ENCODE peak calls at places on chromosomes 2 and 18, in five cellular contexts. One of them, this sample, is unnamed.
A peak's percentile ranks its signal among the peaks of the same experiment; 100 is the strongest.

GRCh38 chr2:240919786-240920782 is 13.9 kb downstream of the CROCC2 start:
- DNase-seq in foreskin keratinocyte: no peak
- DNase-seq in fibroblast of mammary gland: no peak
- DNase-seq in neural crest cell: no peak
- DNase-seq in tibial artery: peak; percentile 13
- DNase-seq in this sample: peak; percentile 7

GRCh38 chr2:151716721-151717120 is 17.6 kb downstream of the NEB start:
- DNase-seq in neural crest cell: no peak
- DNase-seq in tibial artery: no peak
- DNase-seq in foreskin keratinocyte: peak; percentile 9
- DNase-seq in fibroblast of mammary gland: no peak
- DNase-seq in this sample: no peak

GRCh38 chr2:239548965-239549595 is 148.3 kb upstream of the HDAC4 start:
- DNase-seq in tibial artery: no peak
- DNase-seq in fibroblast of mammary gland: no peak
- DNase-seq in neural crest cell: no peak
- DNase-seq in foreskin keratinocyte: no peak
- DNase-seq in this sample: no peak

GRCh38 chr18:69838620-69839411 is 108.9 kb downstream of the CD226 start:
- DNase-seq in tibial artery: no peak
- DNase-seq in foreskin keratinocyte: no peak
- DNase-seq in neural crest cell: no peak
- DNase-seq in fibroblast of mammary gland: peak; percentile 32
- DNase-seq in this sample: no peak

GRCh38 chr2:115083216-115083615 is 640.8 kb downstream of the DPP10 start:
- DNase-seq in neural crest cell: no peak
- DNase-seq in fibroblast of mammary gland: no peak
- DNase-seq in foreskin keratinocyte: peak; percentile 11
- DNase-seq in tibial artery: no peak
- DNase-seq in this sample: no peak

GRCh38 chr18:9108911-9109310 is 6.4 kb downstream of the NDUFV2 start:
- DNase-seq in fibroblast of mammary gland: no peak
- DNase-seq in foreskin keratinocyte: no peak
- DNase-seq in neural crest cell: no peak
- DNase-seq in tibial artery: no peak
- DNase-seq in this sample: no peak

GRCh38 chr2:169007941-169008340 is 23.2 kb downstream of the ABCB11 start:
- DNase-seq in foreskin keratinocyte: no peak
- DNase-seq in tibial artery: no peak
- DNase-seq in neural crest cell: no peak
- DNase-seq in fibroblast of mammary gland: no peak
- DNase-seq in this sample: no peak

GRCh38 chr2:219060821-219061791 is at the start of gene IHH:
- DNase-seq in foreskin keratinocyte: no peak
- DNase-seq in fibroblast of mammary gland: no peak
- DNase-seq in tibial artery: no peak
- DNase-seq in neural crest cell: no peak
- DNase-seq in this sample: peak; percentile 23

GRCh38 chr2:222398446-222398885 is 25.9 kb upstream of the SGPP2 start:
- DNase-seq in fibroblast of mammary gland: no peak
- DNase-seq in tibial artery: no peak
- DNase-seq in neural crest cell: no peak
- DNase-seq in foreskin keratinocyte: no peak
- DNase-seq in this sample: no peak

GRCh38 chr2:241008711-241009121 is 10.3 kb downstream of the SNED1 start:
- DNase-seq in foreskin keratinocyte: no peak
- DNase-seq in neural crest cell: no peak
- DNase-seq in tibial artery: no peak
- DNase-seq in fibroblast of mammary gland: no peak
- DNase-seq in this sample: no peak

GRCh38 chr2:55693181-55694125 is at the start of gene PNPT1:
- DNase-seq in neural crest cell: peak; percentile 86
- DNase-seq in foreskin keratinocyte: peak; percentile 88
- DNase-seq in fibroblast of mammary gland: peak; percentile 94
- DNase-seq in tibial artery: peak; percentile 91
- DNase-seq in this sample: peak; percentile 89

GRCh38 chr2:237591021-237591370 is 462 bp upstream of the RAB17 start:
- DNase-seq in tibial artery: no peak
- DNase-seq in fibroblast of mammary gland: no peak
- DNase-seq in foreskin keratinocyte: peak; percentile 29
- DNase-seq in neural crest cell: no peak
- DNase-seq in this sample: no peak

GRCh38 chr2:42298132-42298531 is 62.9 kb downstream of the COX7A2L start:
- DNase-seq in neural crest cell: no peak
- DNase-seq in fibroblast of mammary gland: peak; percentile 46
- DNase-seq in foreskin keratinocyte: no peak
- DNase-seq in tibial artery: no peak
- DNase-seq in this sample: no peak

GRCh38 chr2:179677148-179677688 is 184.2 kb downstream of the ZNF385B start:
- DNase-seq in fibroblast of mammary gland: no peak
- DNase-seq in tibial artery: no peak
- DNase-seq in neural crest cell: no peak
- DNase-seq in foreskin keratinocyte: no peak
- DNase-seq in this sample: no peak

GRCh38 chr2:139790807-139791206 is 1010.6 kb upstream of the NXPH2 start:
- DNase-seq in tibial artery: no peak
- DNase-seq in foreskin keratinocyte: peak; percentile 55
- DNase-seq in fibroblast of mammary gland: peak; percentile 35
- DNase-seq in neural crest cell: no peak
- DNase-seq in this sample: no peak

GRCh38 chr2:52976132-52976949 is 791.3 kb upstream of the CHAC2 start:
- DNase-seq in fibroblast of mammary gland: peak; percentile 32
- DNase-seq in foreskin keratinocyte: peak; percentile 35
- DNase-seq in tibial artery: no peak
- DNase-seq in neural crest cell: peak; percentile 3
- DNase-seq in this sample: peak; percentile 46
- TF ChIP-seq CTCF in fibroblast of mammary gland: peak; percentile 54
- TF ChIP-seq CTCF in foreskin keratinocyte: peak; percentile 69
- TF ChIP-seq CTCF in tibial artery: no peak
- TF ChIP-seq CTCF in neural crest cell: peak; percentile 64
- TF ChIP-seq CTCF in this sample: peak; percentile 47

DNA sequence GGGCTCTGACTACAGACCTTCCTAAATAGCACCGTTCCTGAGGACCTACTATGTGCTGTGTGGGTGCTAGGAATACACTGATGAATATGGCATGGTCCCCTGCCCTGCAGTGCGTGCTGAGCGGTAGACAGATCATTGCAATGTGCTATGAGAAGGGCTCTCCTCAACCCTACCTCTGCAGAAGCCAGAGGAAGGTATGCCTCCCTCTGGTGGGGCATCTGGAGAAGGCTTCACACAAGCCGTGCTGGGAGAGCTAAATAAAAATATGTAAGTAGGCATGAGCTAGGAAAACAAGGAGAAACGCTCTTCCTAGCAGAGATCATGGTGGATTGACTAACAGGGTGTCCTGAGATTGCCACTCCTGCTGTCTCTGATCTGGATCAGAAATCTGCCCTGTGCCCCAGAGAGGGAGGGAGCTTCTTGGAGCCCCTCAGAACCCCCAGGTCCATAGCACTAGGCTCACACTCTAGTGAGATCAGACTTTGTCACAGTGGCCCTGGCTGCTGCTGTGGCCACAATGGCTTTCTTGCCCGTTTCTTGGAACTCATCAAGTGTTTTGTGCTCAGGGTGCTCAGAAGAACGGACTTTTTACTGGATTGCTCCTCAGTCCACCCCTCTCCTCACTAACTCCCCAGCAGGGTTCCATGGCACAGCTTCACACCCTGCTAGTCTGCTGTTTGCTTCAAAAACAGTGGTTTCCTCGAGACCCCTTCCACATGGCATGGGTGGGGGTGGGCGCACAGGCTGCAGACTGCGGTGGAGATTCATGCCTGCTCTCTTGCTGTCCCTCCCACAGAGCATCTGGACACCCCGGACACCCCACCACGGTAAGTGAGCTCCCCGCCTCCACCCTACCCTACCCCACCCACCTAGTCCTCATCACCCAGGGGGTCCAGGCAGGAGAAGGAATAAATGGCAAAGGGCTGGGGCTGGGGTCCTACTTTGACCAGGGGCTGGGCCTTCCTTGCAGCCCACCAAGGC is 14.2 kb downstream of the SIGLEC15 start:
- DNase-seq in neural crest cell: no peak
- DNase-seq in tibial artery: no peak
- DNase-seq in fibroblast of mammary gland: peak; percentile 83
- DNase-seq in foreskin keratinocyte: peak; percentile 72
- DNase-seq in this sample: peak; percentile 50
- TF ChIP-seq CTCF in neural crest cell: peak; percentile 58
- TF ChIP-seq CTCF in tibial artery: peak; percentile 63
- TF ChIP-seq CTCF in fibroblast of mammary gland: peak; percentile 88
- TF ChIP-seq CTCF in foreskin keratinocyte: peak; percentile 93
- TF ChIP-seq CTCF in this sample: peak; percentile 32

GRCh38 chr2:199696048-199696447 is 154.9 kb downstream of the FTCDNL1 start:
- DNase-seq in foreskin keratinocyte: no peak
- DNase-seq in tibial artery: no peak
- DNase-seq in fibroblast of mammary gland: no peak
- DNase-seq in neural crest cell: no peak
- DNase-seq in this sample: no peak
- TF ChIP-seq CTCF in foreskin keratinocyte: no peak
- TF ChIP-seq CTCF in tibial artery: no peak
- TF ChIP-seq CTCF in fibroblast of mammary gland: no peak
- TF ChIP-seq CTCF in neural crest cell: no peak
- TF ChIP-seq CTCF in this sample: no peak

DNA sequence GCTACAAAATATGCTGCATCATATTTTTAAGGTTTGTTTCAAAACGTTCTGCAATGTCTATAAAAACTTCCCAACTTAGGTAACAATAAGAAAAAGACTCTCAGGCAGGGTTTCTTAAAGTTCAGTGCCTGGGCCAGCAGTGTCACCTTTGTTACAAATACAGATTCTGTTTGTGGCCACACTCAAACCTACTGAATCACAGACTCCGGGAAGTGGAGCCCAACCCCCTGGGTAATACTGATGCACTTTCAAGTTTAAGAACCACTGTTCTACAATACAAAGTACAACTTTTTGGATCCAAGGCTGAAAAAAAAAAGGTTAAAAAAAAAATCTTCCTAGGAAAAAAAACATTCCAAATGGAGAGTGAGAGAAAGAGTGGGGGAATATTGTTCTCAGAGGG is 476.8 kb downstream of the TXNL1 start:
- DNase-seq in tibial artery: no peak
- DNase-seq in fibroblast of mammary gland: peak; percentile 53
- DNase-seq in foreskin keratinocyte: no peak
- DNase-seq in neural crest cell: no peak
- DNase-seq in this sample: no peak
- TF ChIP-seq CTCF in tibial artery: no peak
- TF ChIP-seq CTCF in fibroblast of mammary gland: no peak
- TF ChIP-seq CTCF in foreskin keratinocyte: no peak
- TF ChIP-seq CTCF in neural crest cell: no peak
- TF ChIP-seq CTCF in this sample: no peak

This sample was measured in endothelial cell.